ENCODE peak calls at places on chromosome 3, in six cellular contexts. B, J, N, H, G and R are unnamed samples.

GRCh38 chr3:8239718-8240698 is 261.6 kb upstream of the LMCD1 start:
- DNase-seq in B (peak; percentile 32), J (peak; percentile 41), N (no peak), H (peak; percentile 59), G (peak; percentile 73), R (peak; percentile 62)

GRCh38 chr3:10386121-10386520 is 65.2 kb upstream of the SEC13 start:
- DNase-seq in B (no peak), J (no peak), N (no peak), H (no peak), G (no peak), R (no peak)

GRCh38 chr3:171055336-171056178 is 29.0 kb upstream of the SLC2A2 start:
- DNase-seq in B (no peak), J (no peak), N (no peak), H (peak; percentile 56), G (no peak), R (peak; percentile 41)

GRCh38 chr3:10122724-10123123 is 7.2 kb downstream of the BRK1 start:
- DNase-seq in B (no peak), J (no peak), N (no peak), H (no peak), G (no peak), R (no peak)

GRCh38 chr3:41575754-41576153 is 376.4 kb downstream of the CTNNB1 start:
- DNase-seq in B (no peak), J (no peak), N (no peak), H (no peak), G (no peak), R (no peak)

GRCh38 chr3:73072634-73073033 is 11.2 kb downstream of the EBLN2 start:
- DNase-seq in B (no peak), J (no peak), N (no peak), H (no peak), G (no peak), R (no peak)

GRCh38 chr3:50639055-50639494 is 22.1 kb downstream of the MAPKAPK3 start:
- DNase-seq in B (no peak), J (no peak), N (no peak), H (peak; percentile 76), G (no peak), R (no peak)

GRCh38 chr3:11386413-11387155 is 114.4 kb downstream of the ATG7 start:
- DNase-seq in B (no peak), J (no peak), N (no peak), H (no peak), G (no peak), R (no peak)

GRCh38 chr3:33096103-33096868 is 660 bp downstream of the GLB1 start:
- DNase-seq in B (peak; percentile 47), J (peak; percentile 26), N (no peak), H (peak; percentile 30), G (peak; percentile 51), R (peak; percentile 54)

GRCh38 chr3:42117175-42118008 is 26.2 kb downstream of the TRAK1 start:
- DNase-seq in B (peak; percentile 77), J (no peak), N (peak; percentile 31), H (peak; percentile 75), G (peak; percentile 66), R (peak; percentile 70)

GRCh38 chr3:17355591-17355990 is 386.8 kb downstream of the TBC1D5 start:
- DNase-seq in B (no peak), J (no peak), N (no peak), H (no peak), G (no peak), R (no peak)

GRCh38 chr3:112333002-112333385 is at the start of gene CD200:
- DNase-seq in B (peak; percentile 67), J (peak; percentile 56), N (no peak), H (peak; percentile 16), G (peak; percentile 42), R (peak; percentile 32)

GRCh38 chr3:9345041-9345440 is 17.8 kb upstream of the THUMPD3 start:
- DNase-seq in B (no peak), J (no peak), N (no peak), H (no peak), G (peak; percentile 83), R (no peak)

GRCh38 chr3:27454914-27455313 is 29.3 kb downstream of the SLC4A7 start:
- DNase-seq in B (no peak), J (no peak), N (no peak), H (peak; percentile 6), G (no peak), R (peak; percentile 53)

GRCh38 chr3:131538968-131539367 is 36.2 kb upstream of the MRPL3 start:
- DNase-seq in B (no peak), J (no peak), N (no peak), H (no peak), G (no peak), R (no peak)

GRCh38 chr3:9704343-9705322 is 1.0 kb downstream of the CPNE9 start:
- DNase-seq in B (peak; percentile 99), J (peak; percentile 63), N (peak; percentile 90), H (peak; percentile 15), G (peak; percentile 24), R (peak; percentile 44)

GRCh38 chr3:14143271-14143605 is 18.4 kb downstream of the TMEM43 start:
- DNase-seq in B (no peak), J (no peak), N (no peak), H (peak; percentile 52), G (peak; percentile 87), R (peak; percentile 36)

GRCh38 chr3:47782538-47783308 is 1.0 kb upstream of the SMARCC1 start:
- DNase-seq in B (no peak), J (no peak), N (no peak), H (no peak), G (peak; percentile 44), R (no peak)

GRCh38 chr3:76367281-76367680 is 581.9 kb upstream of the ZNF717 start:
- DNase-seq in B (no peak), J (no peak), N (no peak), H (peak; percentile 85), G (no peak), R (peak; percentile 67)

GRCh38 chr3:89787485-89787884 is 680.1 kb downstream of the EPHA3 start:
- DNase-seq in B (no peak), J (no peak), N (no peak), H (no peak), G (no peak), R (no peak)

GRCh38 chr3:78139166-78139565 is 1099.3 kb downstream of the ROBO2 start:
- DNase-seq in B (no peak), J (no peak), N (no peak), H (peak; percentile 84), G (no peak), R (peak; percentile 80)

GRCh38 chr3:100706365-100706764 is 2.9 kb upstream of the TFG start:
- DNase-seq in B (no peak), J (no peak), N (no peak), H (peak; percentile 13), G (peak; percentile 82), R (no peak)

GRCh38 chr3:185717627-185718330 is 107.1 kb downstream of the IGF2BP2 start:
- DNase-seq in B (no peak), J (no peak), N (no peak), H (no peak), G (peak; percentile 6), R (no peak)

GRCh38 chr3:50248387-50248786 is 12.4 kb downstream of the GNAI2 start:
- DNase-seq in B (no peak), J (no peak), N (no peak), H (no peak), G (peak; percentile 41), R (no peak)

GRCh38 chr3:61483997-61484396 is 77.4 kb upstream of the PTPRG start:
- DNase-seq in B (no peak), J (no peak), N (no peak), H (no peak), G (peak; percentile 66), R (no peak)

DNA sequence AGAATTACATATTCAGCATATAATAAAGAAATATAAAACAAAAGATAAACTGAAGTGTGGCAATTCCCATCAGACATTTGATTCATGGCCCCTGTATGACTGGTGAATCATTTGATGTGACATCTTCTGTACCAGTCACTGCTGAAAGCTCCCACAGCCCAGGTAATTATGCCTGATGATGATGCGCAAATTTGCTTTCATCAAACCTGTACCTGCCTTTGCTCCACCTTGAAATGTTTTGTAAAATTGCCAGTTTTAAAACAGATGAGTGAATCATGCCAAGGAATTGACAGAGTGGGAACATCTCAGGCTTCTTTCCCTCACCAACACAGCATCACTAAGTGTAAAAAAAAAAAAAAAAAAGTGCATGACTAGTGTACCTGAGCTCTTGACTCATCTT is 66.5 kb upstream of the EIF1B start:
- DNase-seq in B (no peak), J (no peak), N (no peak), H (no peak), G (no peak), R (no peak)
- H3K14ac ChIP-seq in B (no peak overlapping the region), J (no peak overlapping the region), N (no peak overlapping the region), H (no peak overlapping the region), G (no peak overlapping the region), R (no peak overlapping the region)

GRCh38 chr3:156761713-156762575 is 64.2 kb upstream of the LEKR1 start:
- DNase-seq in B (no peak), J (no peak), N (no peak), H (peak; percentile 60), G (no peak), R (peak; percentile 18)

GRCh38 chr3:156760333-156760732 is 65.8 kb upstream of the LEKR1 start:
- DNase-seq in B (no peak), J (no peak), N (no peak), H (no peak), G (no peak), R (peak; percentile 26)

GRCh38 chr3:156762631-156763185 is 63.4 kb upstream of the LEKR1 start:
- DNase-seq in B (no peak), J (no peak), N (no peak), H (peak; percentile 93), G (no peak), R (peak; percentile 70)

GRCh38 chr3:156763386-156763785 is 62.8 kb upstream of the LEKR1 start:
- DNase-seq in B (no peak), J (no peak), N (no peak), H (no peak), G (no peak), R (no peak)

DNA sequence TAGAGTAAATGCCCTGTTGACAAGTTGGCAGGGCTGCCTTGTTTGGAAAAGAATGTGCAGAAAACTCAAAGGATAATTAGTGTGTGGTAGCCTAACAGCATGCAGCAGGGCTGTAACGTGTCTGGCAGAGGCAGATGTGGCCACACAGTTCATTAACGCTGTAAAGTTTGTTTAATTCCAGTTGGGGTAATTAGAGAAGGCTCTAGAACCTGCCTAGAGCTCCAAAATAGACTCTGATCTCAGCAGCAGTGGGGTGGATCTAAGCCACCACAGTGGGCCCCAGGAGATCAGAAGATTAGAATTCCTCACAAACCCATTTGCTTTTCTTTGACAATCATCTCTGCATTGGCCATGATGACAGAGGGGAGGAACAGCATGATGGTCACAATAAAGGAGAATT is 65.1 kb upstream of the LEKR1 start:
- DNase-seq in B (no peak), J (peak; percentile 9), N (no peak), H (no peak), G (no peak), R (no peak)
- H2BK120ac ChIP-seq in B (no peak overlapping the region), J (no peak overlapping the region), N (no peak overlapping the region), H (peak overlapping the region; percentile 6), G (no peak overlapping the region), R (no peak overlapping the region)

GRCh38 chr3:124463234-124463633 is 267.0 kb upstream of the UMPS start:
- DNase-seq in B (no peak), J (no peak), N (no peak), H (no peak), G (peak; percentile 6), R (no peak)
- H3K27me3 ChIP-seq in B (no peaks in the 10 kb centered on the region), J (no peaks in the 10 kb centered on the region), N (no peaks in the 10 kb centered on the region), H (peaks cover 12% of the 10 kb centered on the region), G (no peaks in the 10 kb centered on the region), R (no peaks in the 10 kb centered on the region)

DNA sequence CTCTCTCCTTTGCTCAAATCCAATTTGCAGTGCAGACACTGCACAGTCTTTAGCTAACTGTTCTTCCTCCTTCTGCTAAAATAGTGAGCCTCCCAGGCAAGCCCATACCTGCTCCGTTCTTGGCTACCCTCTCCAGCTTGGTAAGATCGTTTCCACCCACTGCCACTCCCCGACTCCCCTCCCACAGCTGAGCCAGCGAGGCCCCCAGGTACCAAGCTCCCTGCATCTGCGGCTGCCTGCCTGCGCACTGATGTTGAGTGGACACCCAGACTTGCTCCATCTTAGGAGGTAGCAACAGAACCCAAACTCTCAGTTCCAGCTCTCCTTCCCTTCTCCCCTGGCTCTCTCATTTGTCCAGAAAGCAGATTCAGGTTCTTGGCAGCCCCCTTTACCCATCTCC is 7.9 kb upstream of the TNK2 start:
- DNase-seq in B (no peak), J (no peak), N (no peak), H (no peak), G (no peak), R (no peak)
- H3K14ac ChIP-seq in B (no peak overlapping the region), J (no peak overlapping the region), N (no peak overlapping the region), H (no peak overlapping the region), G (no peak overlapping the region), R (no peak overlapping the region)